ENCODE peak calls at places on chromosomes 11 and 22, in five cellular contexts. One of them, this sample, is unnamed.

GRCh38 chr22:49352361-49353169 is 475.1 kb downstream of the BRD1 start:
- DNase-seq in brain microvascular endothelial cell: no peak
- DNase-seq in thoracic aorta: no peak
- DNase-seq in CD8-positive, alpha-beta T cell: no peak
- DNase-seq in MM.1S: no peak
- DNase-seq in this sample: no peak

GRCh38 chr11:117345039-117345438 is 17.4 kb downstream of the CEP164 start:
- DNase-seq in brain microvascular endothelial cell: peak; percentile 12
- DNase-seq in thoracic aorta: no peak
- DNase-seq in CD8-positive, alpha-beta T cell: no peak
- DNase-seq in MM.1S: no peak
- DNase-seq in this sample: no peak

GRCh38 chr11:26712497-26712896 is 9.4 kb downstream of the SLC5A12 start:
- DNase-seq in brain microvascular endothelial cell: no peak
- DNase-seq in thoracic aorta: no peak
- DNase-seq in CD8-positive, alpha-beta T cell: no peak
- DNase-seq in MM.1S: no peak
- DNase-seq in this sample: no peak

GRCh38 chr22:18058770-18059169 is 19.0 kb upstream of the PEX26 start:
- DNase-seq in brain microvascular endothelial cell: no peak
- DNase-seq in thoracic aorta: no peak
- DNase-seq in CD8-positive, alpha-beta T cell: no peak
- DNase-seq in MM.1S: no peak
- DNase-seq in this sample: no peak

GRCh38 chr11:2762451-2762850 is 62.7 kb upstream of the KCNQ1OT1 start:
- DNase-seq in brain microvascular endothelial cell: no peak
- DNase-seq in thoracic aorta: no peak
- DNase-seq in CD8-positive, alpha-beta T cell: peak; percentile 5
- DNase-seq in MM.1S: no peak
- DNase-seq in this sample: no peak

GRCh38 chr11:120336641-120337132 is 474 bp downstream of the ARHGEF12 start:
- DNase-seq in brain microvascular endothelial cell: no peak
- DNase-seq in thoracic aorta: no peak
- DNase-seq in CD8-positive, alpha-beta T cell: peak; percentile 17
- DNase-seq in MM.1S: peak; percentile 56
- DNase-seq in this sample: no peak

GRCh38 chr22:37230673-37231405 is 13.2 kb downstream of the RAC2 start:
- DNase-seq in brain microvascular endothelial cell: no peak
- DNase-seq in thoracic aorta: no peak
- DNase-seq in CD8-positive, alpha-beta T cell: peak; percentile 66
- DNase-seq in MM.1S: peak; percentile 86
- DNase-seq in this sample: no peak

GRCh38 chr11:69686856-69687255 is 11.7 kb upstream of the LTO1 start:
- DNase-seq in brain microvascular endothelial cell: no peak
- DNase-seq in thoracic aorta: no peak
- DNase-seq in CD8-positive, alpha-beta T cell: no peak
- DNase-seq in MM.1S: no peak
- DNase-seq in this sample: no peak

GRCh38 chr11:78039919-78040671 is 17.0 kb upstream of the KCTD14 start:
- DNase-seq in brain microvascular endothelial cell: peak; percentile 75
- DNase-seq in thoracic aorta: peak; percentile 46
- DNase-seq in CD8-positive, alpha-beta T cell: no peak
- DNase-seq in MM.1S: peak; percentile 47
- DNase-seq in this sample: no peak

GRCh38 chr11:99686838-99687237 is 666.1 kb downstream of the CNTN5 start:
- DNase-seq in brain microvascular endothelial cell: no peak
- DNase-seq in thoracic aorta: no peak
- DNase-seq in CD8-positive, alpha-beta T cell: no peak
- DNase-seq in MM.1S: peak; percentile 10
- DNase-seq in this sample: no peak

GRCh38 chr22:30204742-30205111 is 41.8 kb downstream of the LIF start:
- DNase-seq in brain microvascular endothelial cell: no peak
- DNase-seq in thoracic aorta: no peak
- DNase-seq in CD8-positive, alpha-beta T cell: no peak
- DNase-seq in MM.1S: no peak
- DNase-seq in this sample: no peak

GRCh38 chr11:69534166-69534530 is 52.7 kb downstream of the LINC01488 start:
- DNase-seq in brain microvascular endothelial cell: no peak
- DNase-seq in thoracic aorta: no peak
- DNase-seq in CD8-positive, alpha-beta T cell: no peak
- DNase-seq in MM.1S: no peak
- DNase-seq in this sample: no peak

GRCh38 chr11:113725883-113726405 is 19.8 kb upstream of the TMPRSS5 start:
- DNase-seq in brain microvascular endothelial cell: no peak
- DNase-seq in thoracic aorta: no peak
- DNase-seq in CD8-positive, alpha-beta T cell: no peak
- DNase-seq in MM.1S: no peak
- DNase-seq in this sample: no peak

DNA sequence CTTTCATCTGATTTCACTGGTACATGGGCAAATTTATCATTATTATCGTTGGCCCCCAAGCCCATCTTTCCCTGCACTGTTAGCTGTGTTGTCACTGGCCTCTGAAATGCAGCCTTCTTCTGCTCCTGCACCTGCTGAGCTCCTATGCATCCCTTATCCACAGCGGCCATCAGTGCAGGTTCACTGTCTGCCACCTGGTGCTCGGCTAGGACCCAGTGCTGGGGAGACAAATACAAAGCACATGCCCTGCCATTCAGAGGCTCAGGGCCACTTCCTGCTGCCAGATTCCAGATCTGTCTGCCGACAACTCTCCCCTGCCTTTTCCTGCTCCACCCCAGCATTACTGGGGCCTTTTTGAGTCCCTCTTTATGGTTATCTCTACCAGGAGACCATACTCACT is 1205.4 kb downstream of the TBC1D22A start:
- DNase-seq in brain microvascular endothelial cell: no peak
- DNase-seq in thoracic aorta: no peak
- DNase-seq in CD8-positive, alpha-beta T cell: no peak
- DNase-seq in MM.1S: no peak
- DNase-seq in this sample: no peak
- H3K4me3 ChIP-seq in brain microvascular endothelial cell: no peak overlapping the region
- H3K4me3 ChIP-seq in thoracic aorta: no peak overlapping the region
- H3K4me3 ChIP-seq in CD8-positive, alpha-beta T cell: no peak overlapping the region
- H3K4me3 ChIP-seq in MM.1S: no peak overlapping the region
- H3K4me3 ChIP-seq in this sample: no peak overlapping the region

GRCh38 chr11:8067929-8068575 is 13.0 kb upstream of the TUB start:
- DNase-seq in brain microvascular endothelial cell: no peak
- DNase-seq in thoracic aorta: no peak
- DNase-seq in CD8-positive, alpha-beta T cell: no peak
- DNase-seq in MM.1S: no peak
- DNase-seq in this sample: no peak

GRCh38 chr11:8069771-8070170 is 11.2 kb upstream of the TUB start:
- DNase-seq in brain microvascular endothelial cell: no peak
- DNase-seq in thoracic aorta: no peak
- DNase-seq in CD8-positive, alpha-beta T cell: no peak
- DNase-seq in MM.1S: no peak
- DNase-seq in this sample: no peak

GRCh38 chr11:8066911-8067455 is 14.0 kb upstream of the TUB start:
- DNase-seq in brain microvascular endothelial cell: no peak
- DNase-seq in thoracic aorta: no peak
- DNase-seq in CD8-positive, alpha-beta T cell: no peak
- DNase-seq in MM.1S: no peak
- DNase-seq in this sample: no peak

GRCh38 chr11:8067567-8067928 is 13.5 kb upstream of the TUB start:
- DNase-seq in brain microvascular endothelial cell: no peak
- DNase-seq in thoracic aorta: no peak
- DNase-seq in CD8-positive, alpha-beta T cell: no peak
- DNase-seq in MM.1S: no peak
- DNase-seq in this sample: no peak

GRCh38 chr11:8068605-8069221 is 12.3 kb upstream of the TUB start:
- DNase-seq in brain microvascular endothelial cell: peak; percentile 69
- DNase-seq in thoracic aorta: no peak
- DNase-seq in CD8-positive, alpha-beta T cell: no peak
- DNase-seq in MM.1S: no peak
- DNase-seq in this sample: no peak
- H3K4me3 ChIP-seq in brain microvascular endothelial cell: peak overlapping the region; percentile 12
- H3K4me3 ChIP-seq in thoracic aorta: peak overlapping the region; percentile 31
- H3K4me3 ChIP-seq in CD8-positive, alpha-beta T cell: no peak overlapping the region
- H3K4me3 ChIP-seq in MM.1S: no peak overlapping the region
- H3K4me3 ChIP-seq in this sample: no peak overlapping the region

GRCh38 chr11:121466063-121466794 is 13.5 kb upstream of the SORL1-AS1 start:
- DNase-seq in brain microvascular endothelial cell: peak; percentile 92
- DNase-seq in thoracic aorta: peak; percentile 95
- DNase-seq in CD8-positive, alpha-beta T cell: peak; percentile 37
- DNase-seq in MM.1S: no peak
- DNase-seq in this sample: no peak
- H3K4me3 ChIP-seq in brain microvascular endothelial cell: no peak overlapping the region
- H3K4me3 ChIP-seq in thoracic aorta: peak overlapping the region; percentile 53
- H3K4me3 ChIP-seq in CD8-positive, alpha-beta T cell: peak overlapping the region; percentile 7
- H3K4me3 ChIP-seq in MM.1S: no peak overlapping the region
- H3K4me3 ChIP-seq in this sample: no peak overlapping the region

DNA sequence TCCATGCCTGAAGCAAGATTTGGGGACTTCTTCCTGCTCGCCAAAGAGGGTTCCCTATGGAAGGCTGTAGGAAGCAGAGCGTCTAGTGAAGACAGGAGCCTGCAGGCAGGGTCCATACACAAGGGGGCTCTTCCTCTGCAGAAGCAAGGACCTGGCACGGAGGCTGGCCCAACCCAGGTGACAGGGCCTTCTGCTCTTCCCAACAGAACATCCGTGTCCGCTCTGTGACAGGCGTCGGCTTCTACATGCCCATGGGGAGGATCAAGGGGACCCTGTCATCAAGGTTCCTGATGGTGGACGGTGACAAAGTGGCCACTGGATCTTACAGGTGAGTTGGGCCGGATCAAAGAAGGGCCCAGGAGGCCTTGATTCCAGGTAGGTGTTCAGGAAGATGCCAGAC is 24.9 kb downstream of the FAM83F start:
- DNase-seq in brain microvascular endothelial cell: no peak
- DNase-seq in thoracic aorta: no peak
- DNase-seq in CD8-positive, alpha-beta T cell: no peak
- DNase-seq in MM.1S: no peak
- DNase-seq in this sample: no peak
- H3K4me3 ChIP-seq in brain microvascular endothelial cell: no peak overlapping the region
- H3K4me3 ChIP-seq in thoracic aorta: no peak overlapping the region
- H3K4me3 ChIP-seq in CD8-positive, alpha-beta T cell: no peak overlapping the region
- H3K4me3 ChIP-seq in MM.1S: no peak overlapping the region
- H3K4me3 ChIP-seq in this sample: no peak overlapping the region

DNA sequence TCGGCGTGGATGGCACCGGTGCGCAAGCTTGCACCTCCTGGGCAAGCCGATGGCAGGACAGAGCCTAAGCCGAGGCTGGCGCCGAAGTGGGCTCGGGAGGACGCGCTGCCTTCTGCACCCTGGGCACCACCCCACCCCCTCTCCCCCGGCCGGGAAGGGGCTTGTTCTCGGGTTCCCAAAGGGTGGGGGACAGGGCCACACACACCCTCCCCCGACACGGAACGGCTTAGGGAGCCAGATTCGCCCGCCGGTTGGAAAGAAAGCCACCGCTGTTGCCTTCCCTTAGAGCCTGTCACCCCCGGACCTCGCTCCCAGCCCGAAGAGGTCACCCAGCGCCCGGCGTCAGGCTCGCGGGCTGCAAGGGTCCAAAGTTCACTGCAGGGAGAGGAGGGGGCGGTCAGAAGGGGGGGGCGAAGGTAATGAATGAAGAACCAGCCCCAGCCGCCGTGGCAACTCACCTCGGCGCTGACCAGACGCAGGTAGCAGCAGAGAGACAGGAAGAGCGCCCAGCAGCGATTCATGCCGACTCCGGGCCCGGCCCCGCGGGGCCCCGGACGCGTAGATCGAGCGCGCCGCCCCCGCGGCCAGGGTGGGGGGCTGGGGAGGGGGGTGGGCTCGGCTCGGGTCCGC is 1.2 kb downstream of the PDGFB start:
- DNase-seq in brain microvascular endothelial cell: no peak
- DNase-seq in thoracic aorta: no peak
- DNase-seq in CD8-positive, alpha-beta T cell: no peak
- DNase-seq in MM.1S: peak; percentile 31
- DNase-seq in this sample: no peak
- H3K4me3 ChIP-seq in brain microvascular endothelial cell: peak overlapping the region; percentile 3
- H3K4me3 ChIP-seq in thoracic aorta: peak overlapping the region; percentile 72
- H3K4me3 ChIP-seq in CD8-positive, alpha-beta T cell: peak overlapping the region; percentile 69
- H3K4me3 ChIP-seq in MM.1S: peak overlapping the region; percentile 84
- H3K4me3 ChIP-seq in this sample: no peak overlapping the region

GRCh38 chr11:61964941-61965282 is 2.5 kb downstream of the FTH1 start:
- DNase-seq in brain microvascular endothelial cell: no peak
- DNase-seq in thoracic aorta: no peak
- DNase-seq in CD8-positive, alpha-beta T cell: no peak
- DNase-seq in MM.1S: no peak
- DNase-seq in this sample: no peak
- H3K4me3 ChIP-seq in brain microvascular endothelial cell: peak overlapping the region; percentile 83
- H3K4me3 ChIP-seq in thoracic aorta: peak overlapping the region; percentile 96
- H3K4me3 ChIP-seq in CD8-positive, alpha-beta T cell: no peak overlapping the region
- H3K4me3 ChIP-seq in MM.1S: no peak overlapping the region
- H3K4me3 ChIP-seq in this sample: no peak overlapping the region